ENCODE peak calls at places on chromosomes 7 and 10, in six cellular contexts. F is heart left ventricle, E is testis, W is M059J, B is HEK293T, L is anterior cingulate cortex. T is an unnamed sample.

GRCh38 chr7:132377043-132377442 is 199.2 kb downstream of the PLXNA4 start:
- DNase-seq in F (no peak), W (no peak), L (no peak), B (no peak), E (no peak), T (no peak)

GRCh38 chr7:129127154-129127553 is 17.4 kb upstream of the TSPAN33 start:
- DNase-seq in W (no peak), B (no peak), L (no peak), F (no peak), E (no peak), T (no peak)

GRCh38 chr7:26480166-26480565 is 188.5 kb downstream of the SNX10 start:
- DNase-seq in E (no peak), W (no peak), F (no peak), B (no peak), L (no peak), T (no peak)

GRCh38 chr10:30435068-30435422 is 1.1 kb downstream of the MAP3K8 start:
- DNase-seq in L (peak), F (peak), E (peak), W (peak), B (no peak), T (no peak)

GRCh38 chr7:100396421-100396982 is 23.2 kb downstream of the PILRA start:
- DNase-seq in F (no peak), B (no peak), W (no peak), E (no peak), L (no peak), T (no peak)

GRCh38 chr7:78679477-78679876 is 774.0 kb downstream of the MAGI2 start:
- DNase-seq in W (no peak), B (no peak), L (no peak), F (no peak), E (no peak), T (no peak)

GRCh38 chr10:102713814-102714620 is at the start of gene ARL3:
- DNase-seq in F (peak), E (peak), L (peak), B (peak), W (peak), T (peak)

GRCh38 chr10:96044686-96045085 is 1.3 kb downstream of the CCNJ start:
- DNase-seq in F (no peak), W (peak), B (peak), E (no peak), L (no peak), T (no peak)

GRCh38 chr7:12028508-12028907 is 182.6 kb upstream of the TMEM106B start:
- DNase-seq in F (no peak), L (no peak), B (no peak), W (peak), E (no peak), T (no peak)

GRCh38 chr10:116706281-116706680 is 36.1 kb downstream of the HSPA12A start:
- DNase-seq in F (no peak), E (no peak), W (no peak), L (no peak), B (no peak), T (no peak)

GRCh38 chr10:97427571-97428179 is 1.7 kb downstream of the PGAM1 start:
- DNase-seq in W (peak), F (no peak), B (no peak), E (peak), L (no peak), T (no peak)

GRCh38 chr7:18974803-18975202 is 142.6 kb downstream of the TWIST1 start:
- DNase-seq in W (peak), B (no peak), L (no peak), F (no peak), E (no peak), T (no peak)

GRCh38 chr10:125062244-125063208 is 97.8 kb downstream of the CTBP2 start:
- DNase-seq in F (peak), B (no peak), W (no peak), L (peak), E (peak), T (no peak)

GRCh38 chr10:21202766-21203457 is 305.8 kb upstream of the NEBL start:
- DNase-seq in B (no peak), L (no peak), W (no peak), F (no peak), E (no peak), T (no peak)

GRCh38 chr10:123429631-123430257 is 236.4 kb upstream of the GPR26 start:
- DNase-seq in B (no peak), E (no peak), F (no peak), L (no peak), W (peak), T (no peak)

GRCh38 chr10:132467464-132468149 is 70.0 kb upstream of the INPP5A start:
- DNase-seq in E (peak), L (no peak), B (no peak), F (no peak), W (no peak), T (no peak)

GRCh38 chr7:151539055-151539714 is 19.5 kb upstream of the RHEB start:
- DNase-seq in B (no peak), F (no peak), E (peak), W (peak), L (peak), T (peak)

GRCh38 chr7:27166475-27167169 is 1.3 kb upstream of the HOXA9 start:
- DNase-seq in E (no peak), F (no peak), L (no peak), B (no peak), W (peak), T (no peak)

GRCh38 chr10:11782793-11783557 is 40.2 kb upstream of the PROSER2 start:
- DNase-seq in L (no peak), W (peak), B (peak), E (no peak), F (no peak), T (peak)

GRCh38 chr10:127908106-127908957 is 1.4 kb downstream of the PTPRE start:
- DNase-seq in L (no peak), E (no peak), W (peak), B (no peak), F (no peak), T (no peak)

GRCh38 chr10:12333382-12334185 is 15.8 kb upstream of the CAMK1D start:
- DNase-seq in L (no peak), F (peak), E (peak), B (peak), W (peak), T (no peak)

GRCh38 chr10:3239066-3239919 is 66.7 kb upstream of the PITRM1 start:
- DNase-seq in B (peak), W (peak), L (peak), F (peak), E (peak), T (peak)

T was measured in neural crest cell.